ENCODE peak calls at places on chromosomes 16 and 17, in six cellular contexts. K, I, V, L, E and O are unnamed samples.

GRCh38 chr16:51834131-51834530 is 683.1 kb upstream of the SALL1 start:
- DNase-seq in K (no peak), I (no peak), E (no peak), V (no peak), L (no peak), O (no peak)

GRCh38 chr16:11481987-11482386 is 104.7 kb downstream of the LITAF start:
- DNase-seq in V (no peak), E (no peak), L (no peak), K (no peak), I (no peak), O (no peak)

GRCh38 chr17:7216242-7217112 is 3.2 kb downstream of the DLG4 start:
- DNase-seq in K (no peak), V (no peak), L (no peak), I (no peak), E (no peak), O (peak)

GRCh38 chr17:8681175-8681949 is 50.8 kb upstream of the MYH10 start:
- DNase-seq in L (no peak), I (no peak), E (no peak), V (no peak), K (no peak), O (no peak)

GRCh38 chr17:64315032-64315490 is 52.0 kb upstream of the TEX2 start:
- DNase-seq in I (peak), V (no peak), K (no peak), L (no peak), E (peak), O (peak)

GRCh38 chr17:74211929-74212261 is 1.5 kb upstream of the TTYH2 start:
- DNase-seq in E (no peak), V (no peak), I (no peak), K (no peak), L (no peak), O (no peak)

GRCh38 chr17:60065136-60065535 is 13.6 kb downstream of the HEATR6 start:
- DNase-seq in I (no peak), L (no peak), V (no peak), K (no peak), E (no peak), O (no peak)

GRCh38 chr17:82978354-82978753 is 101.1 kb upstream of the METRNL start:
- DNase-seq in V (no peak), E (peak), K (no peak), L (no peak), I (no peak), O (no peak)

GRCh38 chr17:7283471-7284216 is 2.1 kb downstream of the SLC2A4 start:
- DNase-seq in E (no peak), K (no peak), L (no peak), V (no peak), I (no peak), O (no peak)

GRCh38 chr17:57655564-57655963 is 89.5 kb downstream of the CCDC182 start:
- DNase-seq in V (no peak), L (no peak), K (no peak), E (no peak), I (no peak), O (no peak)

GRCh38 chr16:11370084-11370931 is 25.0 kb downstream of the RMI2 start:
- DNase-seq in V (no peak), I (no peak), L (no peak), E (peak), K (no peak), O (no peak)

GRCh38 chr17:51439395-51440229 is 179.3 kb downstream of the UTP18 start:
- DNase-seq in L (no peak), E (no peak), K (no peak), I (no peak), V (no peak), O (no peak)

GRCh38 chr16:3152022-3152272 is 17.1 kb downstream of the ZNF213 start:
- DNase-seq in L (no peak), E (no peak), K (no peak), V (no peak), I (no peak), O (no peak)

GRCh38 chr16:75697571-75697970 is 3.7 kb downstream of the DUXB start:
- DNase-seq in K (no peak), E (no peak), L (no peak), I (no peak), V (no peak), O (no peak)

GRCh38 chr16:75703341-75703740 is 2.1 kb upstream of the DUXB start:
- DNase-seq in E (no peak), L (no peak), I (no peak), V (no peak), K (no peak), O (no peak)

GRCh38 chr16:75701361-75701760 is at the start of gene DUXB:
- DNase-seq in E (no peak), V (no peak), K (no peak), L (no peak), I (no peak), O (no peak)

GRCh38 chr16:75702247-75702646 is 986 bp upstream of the DUXB start:
- DNase-seq in I (no peak), V (no peak), E (no peak), L (no peak), K (no peak), O (no peak)
- TF ChIP-seq CTCF in I (no peak), V (no peak), E (no peak), L (no peak), K (no peak), O (no peak)

DNA sequence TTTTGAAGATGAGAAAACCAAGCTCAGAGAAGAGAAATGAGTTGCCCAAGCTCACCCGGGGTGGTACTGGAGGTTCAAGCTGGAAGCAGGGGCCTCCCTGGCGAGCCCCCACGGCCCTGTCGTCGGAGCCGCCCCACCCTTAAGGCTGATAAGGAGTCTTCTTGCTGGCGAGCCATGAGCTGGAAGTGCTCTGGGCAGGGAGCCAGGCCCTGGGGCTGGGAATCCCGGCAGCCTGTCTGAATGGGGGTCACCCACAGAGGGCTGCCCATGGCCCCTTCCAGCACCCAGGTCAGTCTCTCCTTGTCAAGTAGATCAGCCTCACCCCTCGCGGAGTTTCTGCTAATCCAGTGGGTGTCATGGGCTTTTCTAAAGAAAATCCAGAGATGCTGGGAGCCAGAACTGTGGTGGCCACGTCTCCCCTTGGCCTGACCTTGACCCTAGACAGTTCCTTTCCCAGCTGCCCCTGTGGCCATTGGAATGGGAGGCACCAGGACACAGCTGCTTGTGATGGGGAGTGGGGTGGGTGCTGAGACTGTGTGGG is 1.2 kb upstream of the P2RX1 start:
- DNase-seq in I (peak), E (peak), K (no peak), V (no peak), L (no peak), O (peak)
- H3K27ac ChIP-seq in I (peak), E (peak), K (no peak), V (no peak), L (no peak), O (no peak)

GRCh38 chr17:58692239-58693055 is at the start of gene RAD51C:
- DNase-seq in E (peak), I (peak), V (peak), K (no peak), L (peak), O (peak)
- TF ChIP-seq CTCF in E (no peak), I (no peak), V (no peak), K (no peak), L (no peak), O (no peak)

GRCh38 chr17:73140531-73140930 is 24.3 kb upstream of the SSTR2 start:
- DNase-seq in E (no peak), V (no peak), K (no peak), L (no peak), I (no peak), O (no peak)

GRCh38 chr17:73139296-73139695 is 25.5 kb upstream of the SSTR2 start:
- DNase-seq in I (no peak), K (no peak), V (no peak), E (no peak), L (no peak), O (no peak)

GRCh38 chr17:73141411-73141810 is 23.4 kb upstream of the SSTR2 start:
- DNase-seq in E (no peak), I (no peak), L (no peak), K (no peak), V (no peak), O (no peak)

GRCh38 chr17:73137376-73137775 is 27.4 kb upstream of the SSTR2 start:
- DNase-seq in V (no peak), I (no peak), L (no peak), E (no peak), K (no peak), O (no peak)

DNA sequence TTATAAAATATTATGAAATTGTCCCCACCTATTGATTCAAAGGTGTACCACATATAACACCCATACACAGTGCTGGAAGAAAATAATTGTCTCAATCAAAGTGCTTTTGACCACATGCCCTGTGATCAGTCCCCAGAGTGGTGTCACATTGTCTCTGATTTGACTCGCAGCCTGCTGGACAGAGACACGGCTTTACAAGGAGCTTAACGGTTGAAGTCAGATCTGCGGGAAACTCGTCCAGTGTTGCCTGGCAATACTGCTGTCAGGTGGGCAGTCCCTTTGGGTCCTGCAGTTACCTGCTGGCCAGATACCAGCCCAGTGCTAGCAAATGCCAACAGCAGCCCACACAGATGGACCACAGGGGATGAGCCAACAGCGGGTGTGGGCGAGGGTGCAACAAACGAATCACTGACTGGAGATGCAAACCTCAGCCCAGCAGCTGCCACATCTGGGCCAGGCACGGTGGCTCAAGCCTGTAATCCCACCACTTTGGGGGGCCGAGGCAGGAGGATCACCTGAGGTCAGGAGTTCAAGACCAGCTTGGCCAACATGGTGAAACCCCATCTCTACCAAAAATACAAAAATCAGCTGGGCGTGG is 26.2 kb upstream of the SSTR2 start:
- DNase-seq in L (no peak), V (no peak), I (no peak), K (no peak), E (no peak), O (no peak)
- H3K27ac ChIP-seq in L (no peak), V (no peak), I (no peak), K (no peak), E (no peak), O (no peak)

GRCh38 chr17:56653877-56654276 is 60.4 kb downstream of the NOG start:
- DNase-seq in I (peak), K (peak), V (peak), L (no peak), E (no peak), O (no peak)
- TF ChIP-seq CTCF in I (no peak), K (peak), V (peak), L (no peak), E (peak), O (peak)

GRCh38 chr16:87489434-87490045 is 3.3 kb downstream of the ZCCHC14 start:
- DNase-seq in V (no peak), K (no peak), I (no peak), L (no peak), E (peak), O (no peak)

GRCh38 chr16:87487361-87487924 is 5.4 kb downstream of the ZCCHC14 start:
- DNase-seq in I (peak), K (peak), E (peak), L (no peak), V (no peak), O (no peak)

GRCh38 chr16:87484487-87485331 is 8.1 kb downstream of the ZCCHC14 start:
- DNase-seq in V (no peak), L (no peak), I (no peak), E (no peak), K (no peak), O (no peak)

GRCh38 chr16:87483481-87483880 is 9.3 kb downstream of the ZCCHC14 start:
- DNase-seq in E (no peak), V (no peak), I (no peak), K (no peak), L (no peak), O (no peak)

GRCh38 chr16:87486282-87486681 is 6.5 kb downstream of the ZCCHC14 start:
- DNase-seq in L (no peak), K (no peak), I (no peak), V (no peak), E (no peak), O (no peak)
- H3K27ac ChIP-seq in L (no peak), K (peak), I (no peak), V (peak), E (no peak), O (peak)

DNA sequence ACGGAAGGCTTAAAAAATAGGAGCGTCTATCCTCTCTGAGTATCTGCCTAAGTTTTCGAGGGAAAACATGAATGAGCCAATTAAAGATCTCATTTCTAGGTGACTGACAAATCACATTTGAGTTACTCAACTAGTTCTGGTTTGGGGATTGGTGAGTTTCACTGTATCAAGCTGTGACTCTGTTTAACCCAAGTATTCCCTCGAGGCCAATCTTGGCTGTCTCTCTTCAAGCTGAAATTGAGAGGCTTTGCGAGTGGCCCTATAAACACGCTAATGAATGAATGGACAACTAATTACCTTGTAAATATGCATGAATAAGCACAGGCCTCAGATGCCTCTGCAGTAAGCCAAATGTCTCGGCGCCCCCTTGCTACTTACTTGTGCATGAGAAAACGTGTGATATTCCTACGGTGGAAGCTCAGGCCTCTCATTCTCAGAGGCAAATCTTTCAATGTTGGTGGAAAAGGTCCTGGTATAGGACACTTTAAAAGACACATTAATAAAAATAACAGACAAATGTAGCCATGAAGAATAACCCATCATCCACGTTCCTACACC is 450.2 kb upstream of the PSMD7 start:
- DNase-seq in V (no peak), L (peak), E (no peak), K (no peak), I (no peak), O (no peak)
- TF ChIP-seq CTCF in V (peak), L (peak), E (no peak), K (no peak), I (no peak), O (no peak)

GRCh38 chr16:70760221-70760620 is 40.7 kb downstream of the VAC14 start:
- DNase-seq in L (no peak), I (no peak), V (no peak), K (no peak), E (no peak), O (no peak)
- H3K27ac ChIP-seq in L (peak), I (no peak), V (no peak), K (peak), E (no peak), O (no peak)